ENCODE peak calls at places on chromosomes 16 and 17, in four cellular contexts. One of them, this sample, is unnamed.

GRCh38 chr17:50467855-50468119 is 893 bp downstream of the CHAD start:
- DNase-seq in hippocampal formation: no peak
- DNase-seq in HCT116: no peak
- DNase-seq in nucleus accumbens: no peak
- DNase-seq in this sample: no peak

GRCh38 chr17:7897773-7898172 is 9.2 kb downstream of the CHD3 start:
- DNase-seq in hippocampal formation: peak
- DNase-seq in HCT116: no peak
- DNase-seq in nucleus accumbens: no peak
- DNase-seq in this sample: no peak

GRCh38 chr17:69552986-69553667 is 138.6 kb downstream of the MAP2K6 start:
- DNase-seq in hippocampal formation: no peak
- DNase-seq in HCT116: no peak
- DNase-seq in nucleus accumbens: no peak
- DNase-seq in this sample: no peak

GRCh38 chr17:77279448-77280303 is 138.9 kb downstream of the SEC14L1 start:
- DNase-seq in hippocampal formation: no peak
- DNase-seq in HCT116: peak
- DNase-seq in nucleus accumbens: no peak
- DNase-seq in this sample: no peak

GRCh38 chr17:52995127-52995526 is 827.6 kb upstream of the KIF2B start:
- DNase-seq in hippocampal formation: no peak
- DNase-seq in HCT116: no peak
- DNase-seq in nucleus accumbens: no peak
- DNase-seq in this sample: no peak

GRCh38 chr17:19508327-19508867 is 25.3 kb upstream of the SLC47A1 start:
- DNase-seq in hippocampal formation: no peak
- DNase-seq in HCT116: no peak
- DNase-seq in nucleus accumbens: no peak
- DNase-seq in this sample: no peak

GRCh38 chr17:61245706-61246135 is 153.9 kb upstream of the TBX2 start:
- DNase-seq in hippocampal formation: no peak
- DNase-seq in HCT116: no peak
- DNase-seq in nucleus accumbens: no peak
- DNase-seq in this sample: no peak

GRCh38 chr17:31877911-31878702 is 19.1 kb upstream of the COPRS start:
- DNase-seq in hippocampal formation: no peak
- DNase-seq in HCT116: no peak
- DNase-seq in nucleus accumbens: no peak
- DNase-seq in this sample: no peak

GRCh38 chr17:61650749-61651148 is 59.7 kb upstream of the NACA2 start:
- DNase-seq in hippocampal formation: no peak
- DNase-seq in HCT116: no peak
- DNase-seq in nucleus accumbens: no peak
- DNase-seq in this sample: no peak

GRCh38 chr17:38870259-38871165 is 654 bp downstream of the LASP1 start:
- DNase-seq in hippocampal formation: peak
- DNase-seq in HCT116: no peak
- DNase-seq in nucleus accumbens: no peak
- DNase-seq in this sample: peak

GRCh38 chr17:40541060-40541872 is 24.0 kb downstream of the CCR7 start:
- DNase-seq in hippocampal formation: no peak
- DNase-seq in HCT116: no peak
- DNase-seq in nucleus accumbens: no peak
- DNase-seq in this sample: no peak

GRCh38 chr16:30340621-30341020 is 14.5 kb downstream of the CD2BP2 start:
- DNase-seq in hippocampal formation: no peak
- DNase-seq in HCT116: no peak
- DNase-seq in nucleus accumbens: no peak
- DNase-seq in this sample: peak

GRCh38 chr17:32492281-32492623 is 5.5 kb downstream of the CDK5R1 start:
- DNase-seq in hippocampal formation: no peak
- DNase-seq in HCT116: no peak
- DNase-seq in nucleus accumbens: no peak
- DNase-seq in this sample: no peak

GRCh38 chr17:7294614-7295153 is at the start of gene YBX2:
- DNase-seq in hippocampal formation: no peak
- DNase-seq in HCT116: peak
- DNase-seq in nucleus accumbens: no peak
- DNase-seq in this sample: peak

GRCh38 chr16:75559564-75560372 is 3.7 kb upstream of the TMEM231 start:
- DNase-seq in hippocampal formation: no peak
- DNase-seq in HCT116: no peak
- DNase-seq in nucleus accumbens: no peak
- DNase-seq in this sample: no peak

GRCh38 chr16:56558024-56558747 is 6.7 kb upstream of the MT4 start:
- DNase-seq in hippocampal formation: peak
- DNase-seq in HCT116: no peak
- DNase-seq in nucleus accumbens: no peak
- DNase-seq in this sample: peak

GRCh38 chr17:79941088-79942010 is 94.3 kb downstream of the TBC1D16 start:
- DNase-seq in hippocampal formation: no peak
- DNase-seq in HCT116: no peak
- DNase-seq in nucleus accumbens: no peak
- DNase-seq in this sample: no peak

GRCh38 chr16:1096164-1097082 is at the start of gene C1QTNF8:
- DNase-seq in hippocampal formation: no peak
- DNase-seq in HCT116: no peak
- DNase-seq in nucleus accumbens: no peak
- DNase-seq in this sample: no peak

GRCh38 chr17:81207610-81208581 is 14.9 kb downstream of the CEP131 start:
- DNase-seq in hippocampal formation: no peak
- DNase-seq in HCT116: no peak
- DNase-seq in nucleus accumbens: no peak
- DNase-seq in this sample: no peak

GRCh38 chr17:76272541-76273434 is 7.6 kb downstream of the UBALD2 start:
- DNase-seq in hippocampal formation: no peak
- DNase-seq in HCT116: no peak
- DNase-seq in nucleus accumbens: no peak
- DNase-seq in this sample: peak

GRCh38 chr17:72471296-72471695 is 350.5 kb downstream of the SOX9 start:
- DNase-seq in hippocampal formation: no peak
- DNase-seq in HCT116: no peak
- DNase-seq in nucleus accumbens: no peak
- DNase-seq in this sample: no peak

GRCh38 chr17:28946239-28946638 is 5.1 kb downstream of the PHF12 start:
- DNase-seq in hippocampal formation: no peak
- DNase-seq in HCT116: no peak
- DNase-seq in nucleus accumbens: no peak
- DNase-seq in this sample: no peak

GRCh38 chr17:43721537-43722268 is 36.9 kb downstream of the SOST start:
- DNase-seq in hippocampal formation: no peak
- DNase-seq in HCT116: no peak
- DNase-seq in nucleus accumbens: no peak
- DNase-seq in this sample: no peak

GRCh38 chr17:60600490-60601431 is 768 bp downstream of the PPM1D start:
- DNase-seq in hippocampal formation: peak
- DNase-seq in HCT116: peak
- DNase-seq in nucleus accumbens: peak
- DNase-seq in this sample: peak

GRCh38 chr17:7058831-7059447 is 15.0 kb upstream of the SLC16A11 start:
- DNase-seq in hippocampal formation: no peak
- DNase-seq in HCT116: no peak
- DNase-seq in nucleus accumbens: no peak
- DNase-seq in this sample: no peak

GRCh38 chr16:49471038-49471727 is 97.6 kb downstream of the C16orf78 start:
- DNase-seq in hippocampal formation: no peak
- DNase-seq in HCT116: no peak
- DNase-seq in nucleus accumbens: no peak
- DNase-seq in this sample: no peak

GRCh38 chr16:64428463-64428862 is 693.4 kb downstream of the CDH11 start:
- DNase-seq in hippocampal formation: no peak
- DNase-seq in HCT116: no peak
- DNase-seq in nucleus accumbens: no peak
- DNase-seq in this sample: no peak

GRCh38 chr16:50665128-50665878 is 15.8 kb downstream of the SNX20 start:
- DNase-seq in hippocampal formation: peak
- DNase-seq in HCT116: peak
- DNase-seq in nucleus accumbens: peak
- DNase-seq in this sample: peak

GRCh38 chr16:167117-167462 is 1.3 kb downstream of the HBM start:
- DNase-seq in hippocampal formation: no peak
- DNase-seq in HCT116: no peak
- DNase-seq in nucleus accumbens: no peak
- DNase-seq in this sample: no peak

GRCh38 chr16:87123356-87124001 is 193.7 kb downstream of the C16orf95 start:
- DNase-seq in hippocampal formation: no peak
- DNase-seq in HCT116: no peak
- DNase-seq in nucleus accumbens: no peak
- DNase-seq in this sample: no peak

GRCh38 chr17:13740692-13741091 is 139.0 kb upstream of the HS3ST3A1 start:
- DNase-seq in hippocampal formation: no peak
- DNase-seq in HCT116: no peak
- DNase-seq in nucleus accumbens: no peak
- DNase-seq in this sample: no peak

GRCh38 chr16:30005341-30006094 is 5.3 kb downstream of the DOC2A start:
- DNase-seq in hippocampal formation: no peak
- DNase-seq in HCT116: no peak
- DNase-seq in nucleus accumbens: no peak
- DNase-seq in this sample: no peak

GRCh38 chr17:27633312-27634025 is 2.5 kb downstream of the LGALS9 start:
- DNase-seq in hippocampal formation: no peak
- DNase-seq in HCT116: no peak
- DNase-seq in nucleus accumbens: no peak
- DNase-seq in this sample: no peak

GRCh38 chr16:9908613-9909012 is 273.6 kb downstream of the GRIN2A start:
- DNase-seq in hippocampal formation: no peak
- DNase-seq in HCT116: no peak
- DNase-seq in nucleus accumbens: no peak
- DNase-seq in this sample: no peak

GRCh38 chr16:77944631-77945030 is 77.7 kb upstream of the CLEC3A start:
- DNase-seq in hippocampal formation: no peak
- DNase-seq in HCT116: no peak
- DNase-seq in nucleus accumbens: no peak
- DNase-seq in this sample: no peak

GRCh38 chr17:28460901-28461300 is 12.5 kb upstream of the SLC13A2 start:
- DNase-seq in hippocampal formation: no peak
- DNase-seq in HCT116: no peak
- DNase-seq in nucleus accumbens: no peak
- DNase-seq in this sample: no peak

GRCh38 chr16:12584488-12585233 is 219.0 kb downstream of the CPPED1 start:
- DNase-seq in hippocampal formation: no peak
- DNase-seq in HCT116: no peak
- DNase-seq in nucleus accumbens: no peak
- DNase-seq in this sample: no peak

GRCh38 chr17:74433421-74434121 is 1.7 kb downstream of the GPRC5C start:
- DNase-seq in hippocampal formation: no peak
- DNase-seq in HCT116: no peak
- DNase-seq in nucleus accumbens: no peak
- DNase-seq in this sample: no peak

GRCh38 chr17:2844386-2844785 is 48.1 kb downstream of the RAP1GAP2 start:
- DNase-seq in hippocampal formation: no peak
- DNase-seq in HCT116: no peak
- DNase-seq in nucleus accumbens: no peak
- DNase-seq in this sample: no peak